ENCODE peak calls at places on chromosomes 2 and 18, in five cellular contexts. One of them, this sample, is unnamed. For H3K36me3 and H4K20me1, the result is how much of the 10 kb centered on the place peaks cover.

GRCh38 chr2:33336036-33336625 is 140.3 kb upstream of the RASGRP3 start:
- DNase-seq in SK-N-SH: no peak
- DNase-seq in keratinocyte: no peak
- DNase-seq in GM23338: no peak
- DNase-seq in fibroblast of lung: no peak
- DNase-seq in this sample: no peak

GRCh38 chr18:80147418-80148315 is 38.6 kb downstream of the ADNP2 start:
- DNase-seq in SK-N-SH: peak
- DNase-seq in keratinocyte: no peak
- DNase-seq in GM23338: peak
- DNase-seq in fibroblast of lung: peak
- DNase-seq in this sample: peak

GRCh38 chr18:26405190-26405781 is 143.1 kb downstream of the KCTD1 start:
- DNase-seq in SK-N-SH: peak
- DNase-seq in keratinocyte: no peak
- DNase-seq in GM23338: peak
- DNase-seq in fibroblast of lung: peak
- DNase-seq in this sample: peak

GRCh38 chr2:88068044-88068443 is 419 bp downstream of the SMYD1 start:
- DNase-seq in SK-N-SH: no peak
- DNase-seq in keratinocyte: no peak
- DNase-seq in GM23338: no peak
- DNase-seq in fibroblast of lung: no peak
- DNase-seq in this sample: no peak

GRCh38 chr2:71620116-71620515 is 166.8 kb downstream of the DYSF start:
- DNase-seq in SK-N-SH: no peak
- DNase-seq in keratinocyte: no peak
- DNase-seq in GM23338: no peak
- DNase-seq in fibroblast of lung: no peak
- DNase-seq in this sample: no peak

GRCh38 chr2:162297925-162298552 is 20.4 kb downstream of the IFIH1 start:
- DNase-seq in SK-N-SH: peak
- DNase-seq in keratinocyte: peak
- DNase-seq in GM23338: peak
- DNase-seq in fibroblast of lung: peak
- DNase-seq in this sample: peak

GRCh38 chr2:159140070-159140774 is 146.3 kb downstream of the WDSUB1 start:
- DNase-seq in SK-N-SH: no peak
- DNase-seq in keratinocyte: no peak
- DNase-seq in GM23338: no peak
- DNase-seq in fibroblast of lung: peak
- DNase-seq in this sample: no peak

GRCh38 chr2:55200416-55200815 is 31.7 kb downstream of the CLHC1 start:
- DNase-seq in SK-N-SH: no peak
- DNase-seq in keratinocyte: no peak
- DNase-seq in GM23338: no peak
- DNase-seq in fibroblast of lung: no peak
- DNase-seq in this sample: no peak

GRCh38 chr2:144201868-144202468 is 318.0 kb downstream of the ZEB2 start:
- DNase-seq in SK-N-SH: no peak
- DNase-seq in keratinocyte: no peak
- DNase-seq in GM23338: no peak
- DNase-seq in fibroblast of lung: peak
- DNase-seq in this sample: no peak

GRCh38 chr18:48990497-48991298 is 39.9 kb upstream of the SMAD7 start:
- DNase-seq in SK-N-SH: no peak
- DNase-seq in keratinocyte: no peak
- DNase-seq in GM23338: no peak
- DNase-seq in fibroblast of lung: peak
- DNase-seq in this sample: no peak

DNA sequence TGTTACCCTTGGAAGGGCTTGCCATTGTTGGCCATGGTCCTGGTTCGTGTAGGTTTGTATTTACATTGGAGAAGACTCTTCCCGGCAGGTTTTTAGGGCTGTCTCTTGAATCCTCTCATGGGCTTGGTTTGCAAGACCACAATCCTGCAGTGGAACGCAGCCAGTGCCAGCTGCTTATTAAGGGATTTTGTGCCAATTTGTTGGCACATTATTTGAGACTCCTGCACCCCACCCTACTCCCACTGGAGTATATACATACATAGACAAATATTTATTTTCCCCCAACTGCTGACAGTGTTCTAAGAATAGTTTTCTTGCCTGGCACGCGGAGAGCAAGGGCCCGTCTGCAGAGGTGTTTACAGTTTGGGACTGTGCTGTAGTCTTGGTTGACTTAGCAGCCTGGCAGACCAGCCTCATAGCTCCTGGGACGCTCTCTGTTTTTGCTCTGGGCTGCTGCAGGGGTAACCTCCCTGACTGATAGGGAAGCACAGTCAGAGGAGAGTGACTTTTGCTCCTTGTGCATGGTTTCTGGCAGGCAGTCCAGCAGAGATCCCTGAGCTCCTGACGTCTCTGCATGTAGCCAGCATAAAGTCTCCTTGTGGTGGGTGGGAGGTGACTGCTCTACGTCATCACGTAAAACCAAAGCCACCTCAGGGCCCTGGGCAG is 1.9 kb downstream of the LDLRAD4 start:
- DNase-seq in SK-N-SH: no peak
- DNase-seq in keratinocyte: no peak
- DNase-seq in GM23338: no peak
- DNase-seq in fibroblast of lung: no peak
- DNase-seq in this sample: no peak
- H3K4me2 ChIP-seq in SK-N-SH: no peak
- H3K4me2 ChIP-seq in keratinocyte: no peak
- H3K4me2 ChIP-seq in GM23338: no peak
- H3K4me2 ChIP-seq in fibroblast of lung: no peak
- H3K4me2 ChIP-seq in this sample: peak

DNA sequence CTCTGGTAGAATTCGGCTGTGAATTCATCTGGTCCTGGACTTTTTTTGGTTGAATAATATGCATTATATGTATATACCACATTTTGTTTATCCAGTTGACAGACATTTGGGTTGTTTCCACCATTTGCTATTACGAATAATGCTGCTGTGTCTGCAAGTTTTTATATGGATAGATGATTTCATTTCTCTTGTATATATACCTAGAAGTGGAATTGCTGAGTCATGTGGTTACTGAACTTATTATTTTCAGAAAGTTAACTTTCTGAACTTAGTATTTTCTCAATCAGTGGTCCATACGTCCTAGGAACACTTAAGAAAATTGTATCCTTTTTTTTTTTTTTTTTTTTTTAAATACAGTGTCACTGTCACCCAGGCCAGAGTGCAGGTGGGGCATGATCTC is 63.3 kb downstream of the RIF1 start:
- DNase-seq in SK-N-SH: no peak
- DNase-seq in keratinocyte: no peak
- DNase-seq in GM23338: no peak
- DNase-seq in fibroblast of lung: peak
- DNase-seq in this sample: no peak
- H3K36me3 ChIP-seq in SK-N-SH: half or more
- H3K36me3 ChIP-seq in keratinocyte: under half
- H3K36me3 ChIP-seq in GM23338: half or more
- H3K36me3 ChIP-seq in fibroblast of lung: under half
- H3K36me3 ChIP-seq in this sample: half or more

GRCh38 chr2:25247792-25248512 is 79.6 kb upstream of the POMC start:
- DNase-seq in SK-N-SH: no peak
- DNase-seq in keratinocyte: no peak
- DNase-seq in GM23338: no peak
- DNase-seq in fibroblast of lung: no peak
- DNase-seq in this sample: no peak
- H4K20me1 ChIP-seq in SK-N-SH: under half
- H4K20me1 ChIP-seq in keratinocyte: under half
- H4K20me1 ChIP-seq in GM23338: under half
- H4K20me1 ChIP-seq in fibroblast of lung: under half
- H4K20me1 ChIP-seq in this sample: under half

GRCh38 chr2:104077573-104077972 is 776.3 kb upstream of the POU3F3 start:
- DNase-seq in SK-N-SH: no peak
- DNase-seq in keratinocyte: no peak
- DNase-seq in GM23338: no peak
- DNase-seq in fibroblast of lung: no peak
- DNase-seq in this sample: no peak
- H3K4me2 ChIP-seq in SK-N-SH: no peak
- H3K4me2 ChIP-seq in keratinocyte: no peak
- H3K4me2 ChIP-seq in GM23338: no peak
- H3K4me2 ChIP-seq in fibroblast of lung: no peak
- H3K4me2 ChIP-seq in this sample: no peak

GRCh38 chr2:11762799-11763461 is 16.5 kb downstream of the LPIN1 start:
- DNase-seq in SK-N-SH: no peak
- DNase-seq in keratinocyte: no peak
- DNase-seq in GM23338: no peak
- DNase-seq in fibroblast of lung: no peak
- DNase-seq in this sample: no peak
- H3K36me3 ChIP-seq in SK-N-SH: under half
- H3K36me3 ChIP-seq in keratinocyte: under half
- H3K36me3 ChIP-seq in GM23338: under half
- H3K36me3 ChIP-seq in fibroblast of lung: under half
- H3K36me3 ChIP-seq in this sample: under half

DNA sequence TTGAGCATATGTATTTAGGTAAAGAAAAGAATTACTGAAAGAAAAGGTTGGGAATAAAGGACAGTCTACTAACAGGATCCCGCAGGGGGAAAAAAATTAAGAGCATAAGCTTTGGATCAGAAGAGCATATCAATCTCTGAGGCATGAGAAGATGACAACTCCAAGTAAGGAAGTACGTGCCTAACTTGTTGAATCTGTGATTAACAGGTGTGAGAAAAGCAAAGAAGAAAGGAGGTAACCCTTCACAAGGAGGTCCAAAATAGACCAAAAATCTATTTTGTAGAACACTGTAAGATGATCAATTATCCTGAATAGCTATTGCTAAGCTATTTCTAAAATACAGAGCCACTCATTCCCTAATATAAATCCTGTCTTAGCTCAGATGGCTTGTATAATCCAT is 32.8 kb downstream of the TRIP12 start:
- DNase-seq in SK-N-SH: no peak
- DNase-seq in keratinocyte: no peak
- DNase-seq in GM23338: no peak
- DNase-seq in fibroblast of lung: no peak
- DNase-seq in this sample: no peak
- H4K20me1 ChIP-seq in SK-N-SH: half or more
- H4K20me1 ChIP-seq in keratinocyte: under half
- H4K20me1 ChIP-seq in GM23338: under half
- H4K20me1 ChIP-seq in fibroblast of lung: under half
- H4K20me1 ChIP-seq in this sample: half or more

DNA sequence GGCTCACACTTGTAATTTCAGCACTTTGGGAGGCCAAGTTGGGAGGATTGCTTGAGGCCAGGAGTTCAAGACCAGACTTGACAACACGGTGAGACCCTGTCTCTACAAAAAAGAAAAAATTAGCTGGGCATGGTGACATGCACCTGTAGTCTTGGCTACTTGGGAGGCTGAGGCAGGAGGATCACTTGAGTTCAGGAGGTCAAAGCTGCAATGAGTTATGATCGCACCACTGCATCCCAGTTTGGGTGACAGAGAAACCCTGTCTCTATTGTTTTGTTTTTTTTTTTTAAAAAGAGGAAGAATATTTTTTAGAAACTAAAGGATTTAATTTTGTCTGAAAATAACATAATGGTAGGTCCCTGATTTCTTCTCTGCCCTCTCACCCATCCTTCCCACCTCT is 79.4 kb upstream of the TMEM200C start:
- DNase-seq in SK-N-SH: no peak
- DNase-seq in keratinocyte: no peak
- DNase-seq in GM23338: no peak
- DNase-seq in fibroblast of lung: no peak
- DNase-seq in this sample: no peak
- H3K4me2 ChIP-seq in SK-N-SH: peak
- H3K4me2 ChIP-seq in keratinocyte: no peak
- H3K4me2 ChIP-seq in GM23338: no peak
- H3K4me2 ChIP-seq in fibroblast of lung: no peak
- H3K4me2 ChIP-seq in this sample: no peak

DNA sequence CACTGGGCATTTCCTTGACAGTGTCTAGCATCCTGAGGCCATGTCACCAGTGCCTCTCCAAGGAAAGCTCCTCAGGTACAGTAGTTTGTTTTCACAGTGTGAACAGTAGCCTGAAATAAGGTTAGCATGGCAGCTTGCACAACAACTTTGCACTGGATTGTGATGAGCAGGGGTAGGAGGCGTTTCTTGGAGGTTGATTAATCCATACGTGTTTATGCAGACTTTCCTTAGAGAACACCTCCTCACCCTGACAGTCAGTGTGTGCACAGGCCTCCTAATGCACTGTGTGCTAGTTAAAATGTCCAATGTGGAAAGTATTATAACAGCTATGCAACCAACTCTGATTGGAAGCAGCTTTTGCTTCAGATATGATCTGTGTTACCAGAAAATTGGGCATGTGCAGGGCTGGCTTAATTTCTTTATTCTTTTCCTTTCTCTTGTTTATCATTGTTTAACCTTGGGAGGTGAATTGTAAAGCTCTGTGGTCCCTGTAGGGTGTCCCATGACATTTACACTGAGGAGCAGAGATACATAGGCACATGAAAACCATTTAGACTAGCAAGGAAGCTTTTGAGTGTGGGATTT is 77.2 kb upstream of the LDAH start:
- DNase-seq in SK-N-SH: peak
- DNase-seq in keratinocyte: no peak
- DNase-seq in GM23338: no peak
- DNase-seq in fibroblast of lung: no peak
- DNase-seq in this sample: no peak
- H3K36me3 ChIP-seq in SK-N-SH: under half
- H3K36me3 ChIP-seq in keratinocyte: under half
- H3K36me3 ChIP-seq in GM23338: under half
- H3K36me3 ChIP-seq in fibroblast of lung: under half
- H3K36me3 ChIP-seq in this sample: under half

This sample was measured in DND-41.